ENCODE peak calls at places on chromosomes 2 and 18, in seven cellular contexts. One of them, this sample, is unnamed.

GRCh38 chr18:23405626-23406025 is 47.5 kb upstream of the RIOK3 start:
- DNase-seq in upper lobe of left lung: no peak
- DNase-seq in sigmoid colon: no peak
- DNase-seq in SK-N-SH: no peak
- DNase-seq in tibial nerve: no peak
- DNase-seq in suprapubic skin: no peak
- DNase-seq in stomach: no peak
- DNase-seq in this sample: no peak

GRCh38 chr2:129733579-129733978 is 245.9 kb upstream of the RAB6C start:
- DNase-seq in tibial nerve: no peak
- DNase-seq in suprapubic skin: no peak
- DNase-seq in stomach: no peak
- DNase-seq in upper lobe of left lung: no peak
- DNase-seq in SK-N-SH: no peak
- DNase-seq in sigmoid colon: no peak
- DNase-seq in this sample: no peak

GRCh38 chr2:99662761-99663341 is 173.0 kb upstream of the REV1 start:
- DNase-seq in stomach: no peak
- DNase-seq in tibial nerve: peak; percentile 69
- DNase-seq in suprapubic skin: no peak
- DNase-seq in sigmoid colon: no peak
- DNase-seq in upper lobe of left lung: no peak
- DNase-seq in SK-N-SH: no peak
- DNase-seq in this sample: no peak

GRCh38 chr18:43863180-43863579 is 585.9 kb upstream of the SYT4 start:
- DNase-seq in SK-N-SH: no peak
- DNase-seq in sigmoid colon: no peak
- DNase-seq in suprapubic skin: no peak
- DNase-seq in stomach: no peak
- DNase-seq in tibial nerve: peak; percentile 52
- DNase-seq in upper lobe of left lung: no peak
- DNase-seq in this sample: no peak

GRCh38 chr2:29606105-29606871 is 315.1 kb downstream of the ALK start:
- DNase-seq in tibial nerve: no peak
- DNase-seq in stomach: no peak
- DNase-seq in suprapubic skin: no peak
- DNase-seq in upper lobe of left lung: no peak
- DNase-seq in SK-N-SH: no peak
- DNase-seq in sigmoid colon: no peak
- DNase-seq in this sample: no peak

GRCh38 chr2:100818606-100819364 is 1.2 kb upstream of the NPAS2 start:
- DNase-seq in stomach: peak; percentile 82
- DNase-seq in sigmoid colon: peak; percentile 85
- DNase-seq in SK-N-SH: peak; percentile 66
- DNase-seq in upper lobe of left lung: peak; percentile 89
- DNase-seq in suprapubic skin: peak; percentile 77
- DNase-seq in tibial nerve: peak; percentile 39
- DNase-seq in this sample: peak; percentile 72

GRCh38 chr18:13264986-13265900 is 46.7 kb downstream of the LDLRAD4 start:
- DNase-seq in SK-N-SH: no peak
- DNase-seq in stomach: no peak
- DNase-seq in upper lobe of left lung: no peak
- DNase-seq in tibial nerve: no peak
- DNase-seq in sigmoid colon: no peak
- DNase-seq in suprapubic skin: no peak
- DNase-seq in this sample: no peak

GRCh38 chr18:44689736-44690135 is 9.0 kb downstream of the SETBP1 start:
- DNase-seq in SK-N-SH: no peak
- DNase-seq in tibial nerve: no peak
- DNase-seq in suprapubic skin: no peak
- DNase-seq in sigmoid colon: no peak
- DNase-seq in upper lobe of left lung: no peak
- DNase-seq in stomach: no peak
- DNase-seq in this sample: no peak

GRCh38 chr2:203928849-203929248 is 7.7 kb upstream of the ICOS start:
- DNase-seq in suprapubic skin: no peak
- DNase-seq in SK-N-SH: peak; percentile 20
- DNase-seq in tibial nerve: no peak
- DNase-seq in sigmoid colon: no peak
- DNase-seq in upper lobe of left lung: no peak
- DNase-seq in stomach: no peak
- DNase-seq in this sample: no peak

GRCh38 chr18:53509886-53510285 is 714.6 kb downstream of the MBD2 start:
- DNase-seq in stomach: no peak
- DNase-seq in sigmoid colon: no peak
- DNase-seq in suprapubic skin: no peak
- DNase-seq in tibial nerve: no peak
- DNase-seq in upper lobe of left lung: no peak
- DNase-seq in SK-N-SH: no peak
- DNase-seq in this sample: no peak

GRCh38 chr2:44833123-44834069 is 108.1 kb upstream of the SIX3 start:
- DNase-seq in sigmoid colon: no peak
- DNase-seq in stomach: no peak
- DNase-seq in upper lobe of left lung: no peak
- DNase-seq in SK-N-SH: no peak
- DNase-seq in tibial nerve: no peak
- DNase-seq in suprapubic skin: no peak
- DNase-seq in this sample: no peak

GRCh38 chr2:131659168-131659572 is 131.5 kb downstream of the CCDC74A start:
- DNase-seq in stomach: no peak
- DNase-seq in tibial nerve: no peak
- DNase-seq in sigmoid colon: no peak
- DNase-seq in upper lobe of left lung: no peak
- DNase-seq in suprapubic skin: no peak
- DNase-seq in SK-N-SH: no peak
- DNase-seq in this sample: no peak

GRCh38 chr2:128776461-128776971 is 457.8 kb upstream of the HS6ST1 start:
- DNase-seq in suprapubic skin: peak; percentile 30
- DNase-seq in upper lobe of left lung: no peak
- DNase-seq in tibial nerve: no peak
- DNase-seq in sigmoid colon: peak; percentile 40
- DNase-seq in SK-N-SH: no peak
- DNase-seq in stomach: peak; percentile 19
- DNase-seq in this sample: no peak

GRCh38 chr2:121196132-121196848 is 88.7 kb downstream of the TFCP2L1 start:
- DNase-seq in suprapubic skin: peak; percentile 82
- DNase-seq in tibial nerve: no peak
- DNase-seq in upper lobe of left lung: no peak
- DNase-seq in SK-N-SH: no peak
- DNase-seq in stomach: peak; percentile 82
- DNase-seq in sigmoid colon: no peak
- DNase-seq in this sample: no peak

GRCh38 chr2:239308696-239309397 is 92.0 kb downstream of the HDAC4 start:
- DNase-seq in sigmoid colon: peak; percentile 90
- DNase-seq in SK-N-SH: peak; percentile 83
- DNase-seq in suprapubic skin: peak; percentile 74
- DNase-seq in stomach: peak; percentile 25
- DNase-seq in upper lobe of left lung: peak; percentile 46
- DNase-seq in tibial nerve: peak; percentile 68
- DNase-seq in this sample: no peak

GRCh38 chr2:9207641-9208301 is 1.2 kb downstream of the ASAP2 start:
- DNase-seq in upper lobe of left lung: no peak
- DNase-seq in SK-N-SH: peak; percentile 84
- DNase-seq in stomach: peak; percentile 49
- DNase-seq in suprapubic skin: no peak
- DNase-seq in tibial nerve: no peak
- DNase-seq in sigmoid colon: no peak
- DNase-seq in this sample: peak; percentile 57

GRCh38 chr2:74302865-74303264 is 40.4 kb downstream of the SLC4A5 start:
- DNase-seq in suprapubic skin: no peak
- DNase-seq in tibial nerve: no peak
- DNase-seq in SK-N-SH: no peak
- DNase-seq in stomach: no peak
- DNase-seq in upper lobe of left lung: no peak
- DNase-seq in sigmoid colon: no peak
- DNase-seq in this sample: no peak

GRCh38 chr2:218066946-218067515 is 2.0 kb upstream of the RUFY4 start:
- DNase-seq in suprapubic skin: no peak
- DNase-seq in SK-N-SH: peak; percentile 47
- DNase-seq in tibial nerve: no peak
- DNase-seq in stomach: no peak
- DNase-seq in upper lobe of left lung: peak; percentile 16
- DNase-seq in sigmoid colon: no peak
- DNase-seq in this sample: no peak

GRCh38 chr2:48343571-48344440 is 186.1 kb upstream of the STON1 start:
- DNase-seq in tibial nerve: no peak
- DNase-seq in sigmoid colon: no peak
- DNase-seq in upper lobe of left lung: no peak
- DNase-seq in stomach: no peak
- DNase-seq in suprapubic skin: no peak
- DNase-seq in SK-N-SH: peak; percentile 10
- DNase-seq in this sample: peak; percentile 75

GRCh38 chr2:191126386-191126785 is 24.4 kb downstream of the STAT4 start:
- DNase-seq in sigmoid colon: no peak
- DNase-seq in upper lobe of left lung: no peak
- DNase-seq in tibial nerve: no peak
- DNase-seq in stomach: no peak
- DNase-seq in SK-N-SH: no peak
- DNase-seq in suprapubic skin: no peak
- DNase-seq in this sample: no peak

GRCh38 chr2:227701556-227701955 is 16.3 kb downstream of the SLC19A3 start:
- DNase-seq in suprapubic skin: no peak
- DNase-seq in stomach: no peak
- DNase-seq in upper lobe of left lung: no peak
- DNase-seq in tibial nerve: no peak
- DNase-seq in SK-N-SH: no peak
- DNase-seq in sigmoid colon: no peak
- DNase-seq in this sample: no peak

GRCh38 chr2:159755788-159756187 is 42.2 kb downstream of the CD302 start:
- DNase-seq in upper lobe of left lung: no peak
- DNase-seq in SK-N-SH: no peak
- DNase-seq in tibial nerve: no peak
- DNase-seq in suprapubic skin: no peak
- DNase-seq in sigmoid colon: no peak
- DNase-seq in stomach: no peak
- DNase-seq in this sample: peak; percentile 25

GRCh38 chr2:38430603-38431002 is 53.5 kb upstream of the ATL2 start:
- DNase-seq in upper lobe of left lung: peak; percentile 30
- DNase-seq in suprapubic skin: no peak
- DNase-seq in stomach: no peak
- DNase-seq in SK-N-SH: no peak
- DNase-seq in tibial nerve: no peak
- DNase-seq in sigmoid colon: no peak
- DNase-seq in this sample: no peak

GRCh38 chr18:3748081-3748480 is 298.1 kb downstream of the TGIF1 start:
- DNase-seq in upper lobe of left lung: no peak
- DNase-seq in suprapubic skin: no peak
- DNase-seq in SK-N-SH: no peak
- DNase-seq in tibial nerve: no peak
- DNase-seq in sigmoid colon: no peak
- DNase-seq in stomach: no peak
- DNase-seq in this sample: no peak

GRCh38 chr18:3753116-3753515 is 303.1 kb downstream of the TGIF1 start:
- DNase-seq in sigmoid colon: no peak
- DNase-seq in suprapubic skin: no peak
- DNase-seq in upper lobe of left lung: no peak
- DNase-seq in tibial nerve: no peak
- DNase-seq in SK-N-SH: no peak
- DNase-seq in stomach: no peak
- DNase-seq in this sample: no peak

GRCh38 chr18:3742541-3742940 is 292.6 kb downstream of the TGIF1 start:
- DNase-seq in sigmoid colon: no peak
- DNase-seq in upper lobe of left lung: no peak
- DNase-seq in stomach: no peak
- DNase-seq in tibial nerve: no peak
- DNase-seq in suprapubic skin: no peak
- DNase-seq in SK-N-SH: no peak
- DNase-seq in this sample: no peak

DNA sequence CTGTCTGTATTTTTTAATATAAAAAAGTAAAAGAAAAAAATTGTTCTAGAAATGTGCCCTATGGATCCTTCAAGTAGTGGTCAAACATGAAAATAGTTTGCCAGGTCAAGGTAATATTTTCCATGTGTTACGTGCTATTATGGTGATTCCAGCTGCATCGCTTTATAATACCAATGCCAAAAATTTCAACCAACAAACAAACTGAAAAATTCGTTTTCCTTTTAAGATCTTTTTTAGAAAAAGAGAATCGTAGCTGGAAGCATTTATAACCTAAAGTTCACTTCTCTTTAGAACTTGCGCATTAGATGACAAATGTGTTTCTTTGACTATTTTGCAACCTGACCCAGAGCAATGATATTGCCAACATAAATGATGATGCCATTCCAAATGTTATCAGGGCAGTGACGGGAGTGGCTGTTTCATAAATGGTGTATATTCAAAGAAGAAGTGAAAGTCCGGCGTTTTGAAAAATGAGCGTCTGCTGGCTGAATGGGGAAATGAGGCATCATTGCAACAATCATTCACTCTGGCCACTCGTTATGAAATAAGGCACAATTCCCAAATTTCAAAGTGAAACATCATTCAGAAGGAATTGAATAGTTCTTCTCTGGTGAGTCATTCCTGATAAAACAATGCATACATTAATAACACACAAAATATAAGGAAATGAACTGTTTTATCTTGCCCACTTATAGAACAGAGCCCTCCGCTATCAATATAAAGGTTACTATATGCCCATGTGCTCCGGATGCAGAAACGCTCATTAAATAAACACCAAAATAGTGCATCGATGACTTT is 297.4 kb downstream of the TGIF1 start:
- DNase-seq in upper lobe of left lung: no peak
- DNase-seq in suprapubic skin: no peak
- DNase-seq in stomach: no peak
- DNase-seq in SK-N-SH: no peak
- DNase-seq in tibial nerve: peak; percentile 58
- DNase-seq in sigmoid colon: no peak
- DNase-seq in this sample: no peak
- H3K27ac ChIP-seq in upper lobe of left lung: peak overlapping the region; percentile 24
- H3K27ac ChIP-seq in suprapubic skin: no peak overlapping the region
- H3K27ac ChIP-seq in stomach: no peak overlapping the region
- H3K27ac ChIP-seq in SK-N-SH: no peak overlapping the region
- H3K27ac ChIP-seq in tibial nerve: peak overlapping the region; percentile 35
- H3K27ac ChIP-seq in sigmoid colon: no peak overlapping the region
- H3K27ac ChIP-seq in this sample: no peak overlapping the region

GRCh38 chr2:8138923-8139667 is 542.8 kb upstream of the ID2 start:
- DNase-seq in suprapubic skin: no peak
- DNase-seq in upper lobe of left lung: no peak
- DNase-seq in SK-N-SH: no peak
- DNase-seq in tibial nerve: peak; percentile 35
- DNase-seq in sigmoid colon: peak; percentile 79
- DNase-seq in stomach: no peak
- DNase-seq in this sample: no peak
- TF ChIP-seq EP300 in suprapubic skin: no peak
- TF ChIP-seq EP300 in upper lobe of left lung: no peak
- TF ChIP-seq EP300 in SK-N-SH: no peak
- TF ChIP-seq EP300 in tibial nerve: peak; percentile 83
- TF ChIP-seq EP300 in sigmoid colon: no peak
- TF ChIP-seq EP300 in stomach: no peak
- TF ChIP-seq EP300 in this sample: no peak

GRCh38 chr2:111178296-111178695 is 57.6 kb downstream of the BCL2L11 start:
- DNase-seq in stomach: no peak
- DNase-seq in upper lobe of left lung: no peak
- DNase-seq in SK-N-SH: no peak
- DNase-seq in sigmoid colon: no peak
- DNase-seq in tibial nerve: no peak
- DNase-seq in suprapubic skin: no peak
- DNase-seq in this sample: no peak
- H3K27ac ChIP-seq in stomach: peak overlapping the region; percentile 57
- H3K27ac ChIP-seq in upper lobe of left lung: no peak overlapping the region
- H3K27ac ChIP-seq in SK-N-SH: no peak overlapping the region
- H3K27ac ChIP-seq in sigmoid colon: no peak overlapping the region
- H3K27ac ChIP-seq in tibial nerve: no peak overlapping the region
- H3K27ac ChIP-seq in suprapubic skin: no peak overlapping the region
- H3K27ac ChIP-seq in this sample: peak overlapping the region; percentile 89

GRCh38 chr2:43724728-43725526 is 48.7 kb upstream of the C1GALT1C1L start:
- DNase-seq in upper lobe of left lung: no peak
- DNase-seq in SK-N-SH: no peak
- DNase-seq in sigmoid colon: no peak
- DNase-seq in suprapubic skin: no peak
- DNase-seq in stomach: no peak
- DNase-seq in tibial nerve: no peak
- DNase-seq in this sample: no peak
- TF ChIP-seq EP300 in upper lobe of left lung: no peak
- TF ChIP-seq EP300 in SK-N-SH: no peak
- TF ChIP-seq EP300 in sigmoid colon: no peak
- TF ChIP-seq EP300 in suprapubic skin: no peak
- TF ChIP-seq EP300 in stomach: no peak
- TF ChIP-seq EP300 in tibial nerve: no peak
- TF ChIP-seq EP300 in this sample: no peak